ENCODE peak calls at places on chromosomes 1 and 21, in four cellular contexts. Y is A549, F is HepG2, X is K562. G is an unnamed sample.

GRCh38 chr1:218171302-218171893 is 113.7 kb upstream of the RRP15 start:
- DNase-seq in F (peak; percentile 12), X (no peak), Y (peak; percentile 46), G (no peak)

GRCh38 chr1:216175714-216176113 is 247.5 kb downstream of the USH2A start:
- DNase-seq in Y (no peak), X (no peak), F (no peak), G (no peak)

GRCh38 chr1:168893359-168893791 is 164.4 kb upstream of the DPT start:
- DNase-seq in F (no peak), Y (no peak), X (no peak), G (no peak)

GRCh38 chr1:237043846-237044636 is 2.1 kb downstream of the RYR2 start:
- DNase-seq in X (no peak), Y (no peak), F (no peak), G (no peak)

GRCh38 chr1:70443739-70444138 is 32.7 kb downstream of the CTH start:
- DNase-seq in Y (no peak), F (no peak), X (no peak), G (no peak)

GRCh38 chr1:156623946-156624813 is 5.0 kb downstream of the HAPLN2 start:
- DNase-seq in X (peak; percentile 81), Y (peak; percentile 78), F (no peak), G (no peak)

GRCh38 chr1:4110888-4111287 is 210.8 kb upstream of the C1orf174 start:
- DNase-seq in Y (no peak), X (no peak), F (no peak), G (no peak)

GRCh38 chr1:30183006-30183405 is 540.4 kb downstream of the MATN1 start:
- DNase-seq in F (no peak), Y (no peak), X (no peak), G (no peak)

GRCh38 chr1:8157765-8158164 is 131.7 kb upstream of the ERRFI1 start:
- DNase-seq in Y (no peak), F (no peak), X (no peak), G (no peak)

GRCh38 chr1:191498318-191498717 is 659.9 kb upstream of the RGS18 start:
- DNase-seq in Y (no peak), X (peak; percentile 22), F (no peak), G (no peak)

GRCh38 chr1:170131450-170131849 is 14.3 kb upstream of the NTMT2 start:
- DNase-seq in Y (no peak), F (no peak), X (no peak), G (no peak)

GRCh38 chr1:19315378-19316206 is 3.5 kb downstream of the SLC66A1 start:
- DNase-seq in X (peak; percentile 69), F (no peak), Y (no peak), G (peak; percentile 56)

GRCh38 chr1:33036051-33036525 is 595 bp downstream of the AK2 start:
- DNase-seq in X (peak; percentile 60), F (peak; percentile 37), Y (peak; percentile 45), G (no peak)

GRCh38 chr1:59574085-59574484 is 240.7 kb upstream of the HOOK1 start:
- DNase-seq in Y (no peak), F (no peak), X (no peak), G (no peak)

GRCh38 chr1:247487057-247487456 is 29.2 kb upstream of the OR2B11 start:
- DNase-seq in Y (peak; percentile 31), X (peak; percentile 57), F (peak; percentile 20), G (peak; percentile 28)

GRCh38 chr1:182157187-182157586 is 95.7 kb upstream of the ZNF648 start:
- DNase-seq in X (no peak), Y (no peak), F (no peak), G (no peak)

GRCh38 chr1:9385801-9386573 is 93.3 kb downstream of the SPSB1 start:
- DNase-seq in X (peak; percentile 57), Y (no peak), F (no peak), G (no peak)

GRCh38 chr1:61005572-61006386 is 76.6 kb upstream of the NFIA start:
- DNase-seq in Y (no peak), F (no peak), X (no peak), G (no peak)

GRCh38 chr1:155909894-155910293 is 1.3 kb downstream of the RIT1 start:
- DNase-seq in Y (peak; percentile 53), X (no peak), F (no peak), G (no peak)

GRCh38 chr1:236808564-236809130 is 13.6 kb downstream of the MTR start:
- DNase-seq in F (peak; percentile 17), Y (no peak), X (no peak), G (no peak)

GRCh38 chr1:54570161-54570560 is 22.1 kb downstream of the ACOT11 start:
- DNase-seq in Y (no peak), X (no peak), F (no peak), G (no peak)

GRCh38 chr1:232218955-232219865 is 410.7 kb downstream of the SIPA1L2 start:
- DNase-seq in Y (no peak), X (no peak), F (no peak), G (no peak)

GRCh38 chr1:182413969-182414368 is 13.5 kb upstream of the TEDDM1 start:
- DNase-seq in Y (no peak), F (no peak), X (no peak), G (no peak)

GRCh38 chr1:153251562-153251961 is 7.9 kb upstream of the LORICRIN start:
- DNase-seq in F (no peak), X (no peak), Y (no peak), G (no peak)

GRCh38 chr1:196734460-196734859 is 40.2 kb upstream of the CFHR3 start:
- DNase-seq in X (no peak), F (no peak), Y (no peak), G (no peak)

GRCh38 chr1:79777481-79778219 is 771.1 kb upstream of the ADGRL4 start:
- DNase-seq in X (no peak), F (no peak), Y (no peak), G (peak; percentile 55)

GRCh38 chr1:119254067-119254720 is 113.7 kb upstream of the WARS2 start:
- DNase-seq in Y (no peak), F (no peak), X (no peak), G (no peak)

GRCh38 chr1:30420519-30421050 is 302.8 kb downstream of the MATN1 start:
- DNase-seq in F (no peak), X (no peak), Y (no peak), G (no peak)

GRCh38 chr1:221714227-221715116 is 27.4 kb downstream of the DUSP10 start:
- DNase-seq in X (peak; percentile 16), Y (no peak), F (no peak), G (no peak)

GRCh38 chr1:170168263-170168662 is 22.5 kb downstream of the NTMT2 start:
- DNase-seq in X (no peak), Y (no peak), F (no peak), G (no peak)

GRCh38 chr1:154663656-154664055 is 55.7 kb upstream of the ADAR start:
- DNase-seq in Y (peak; percentile 16), X (no peak), F (no peak), G (no peak)

GRCh38 chr1:50251592-50252165 is 143.0 kb downstream of the ELAVL4 start:
- DNase-seq in Y (no peak), X (no peak), F (no peak), G (no peak)
- TF ChIP-seq POLR2AphosphoS2 in Y (no peak), X (no peak), F (no peak), G (no peak)

DNA sequence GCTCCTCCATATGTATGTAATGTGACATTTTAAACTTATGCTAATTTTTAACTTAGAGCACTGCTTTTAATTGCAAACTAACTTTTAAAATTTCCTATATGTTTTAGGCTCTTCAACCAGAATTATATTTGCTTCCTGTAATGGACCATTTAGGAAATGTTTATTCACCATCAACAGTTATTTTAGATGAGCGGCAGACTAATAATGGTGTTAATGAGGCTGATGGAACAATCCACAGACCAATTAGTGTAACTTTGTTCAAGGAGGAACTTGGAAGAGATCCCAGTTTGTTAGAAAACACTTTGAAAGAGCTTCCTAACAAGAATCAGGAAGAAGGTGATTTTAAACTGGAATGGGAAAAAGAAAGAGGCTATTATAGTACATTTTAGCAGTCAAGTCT is 19.4 kb upstream of the GNG5 start:
- DNase-seq in Y (no peak), X (no peak), F (no peak), G (no peak)
- TF ChIP-seq REST in Y (no peak), X (no peak), F (no peak), G (no peak)

DNA sequence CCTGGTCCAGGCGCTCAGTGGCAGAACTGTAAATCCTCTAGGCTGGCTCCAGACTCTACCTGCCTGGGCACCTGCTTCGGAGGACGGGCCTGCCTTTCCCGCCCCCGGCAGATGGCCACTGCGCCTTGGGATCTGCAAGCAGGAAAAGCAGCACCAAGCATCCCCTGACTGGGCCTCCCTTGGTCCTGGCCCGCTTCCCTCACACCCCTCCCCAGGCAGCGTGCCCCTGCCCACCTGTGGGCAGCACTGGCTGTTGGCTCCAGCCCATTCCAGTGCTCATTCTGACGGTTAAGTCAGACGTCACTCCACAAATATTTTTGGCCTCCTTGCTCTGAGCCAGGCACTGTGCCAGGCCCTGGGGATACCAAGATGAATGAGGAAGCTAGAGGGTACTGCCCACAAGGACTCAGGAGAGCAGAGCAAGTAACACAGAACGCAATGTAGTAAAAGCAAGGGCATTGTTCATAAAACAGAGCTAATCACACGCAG is 22.0 kb upstream of the BLACAT1 start:
- DNase-seq in X (no peak), Y (peak; percentile 84), F (no peak), G (no peak)
- TF ChIP-seq POLR2AphosphoS2 in X (no peak), Y (no peak), F (no peak), G (no peak)

GRCh38 chr1:104156804-104157203 is 407.1 kb downstream of the AMY1C start:
- DNase-seq in Y (no peak), F (no peak), X (no peak), G (no peak)
- TF ChIP-seq REST in Y (no peak), F (no peak), X (no peak), G (no peak)

GRCh38 chr21:34865922-34866271 is 183.2 kb downstream of the RUNX1 start:
- DNase-seq in X (no peak), Y (no peak), F (peak; percentile 16), G (peak; percentile 74)
- TF ChIP-seq POLR2AphosphoS2 in X (no peak), Y (no peak), F (no peak), G (no peak)

GRCh38 chr21:43020177-43020576 is 45.8 kb downstream of the PKNOX1 start:
- DNase-seq in Y (no peak), F (no peak), X (no peak), G (no peak)

GRCh38 chr21:43018519-43018918 is 44.2 kb downstream of the PKNOX1 start:
- DNase-seq in Y (no peak), F (no peak), X (no peak), G (no peak)

GRCh38 chr21:43020771-43021170 is 46.4 kb downstream of the PKNOX1 start:
- DNase-seq in F (no peak), Y (no peak), X (no peak), G (no peak)

GRCh38 chr21:43015906-43016540 is 41.7 kb downstream of the PKNOX1 start:
- DNase-seq in X (no peak), Y (no peak), F (no peak), G (no peak)

GRCh38 chr21:43016728-43017127 is 42.4 kb downstream of the PKNOX1 start:
- DNase-seq in Y (no peak), F (no peak), X (no peak), G (no peak)
- TF ChIP-seq REST in Y (no peak), F (no peak), X (no peak), G (no peak)